ENCODE peak calls at places on chromosomes 16 and 17, in eight cellular contexts. U is activated CD8-positive, alpha-beta T cell treated with anti-CD3 and anti-CD28 coated beads for 36 hours; P is HCT116; X is esophagus squamous epithelium; C is uterus; M is nephron progenitor cell; I is left lung; G is AG09309. L is an unnamed sample.
A peak's percentile ranks its signal among the peaks of the same experiment; 100 is the strongest.

GRCh38 chr16:28162326-28162877 is 49.4 kb downstream of the XPO6 start:
- DNase-seq in G (no peak), M (no peak), C (no peak), P (no peak), I (no peak), U (no peak), X (no peak), L (no peak)

GRCh38 chr17:76670020-76670707 is 26.6 kb upstream of the ST6GALNAC1 start:
- DNase-seq in C (no peak), G (no peak), M (no peak), I (no peak), X (no peak), P (no peak), U (no peak), L (no peak)

GRCh38 chr17:46818319-46818928 is at the start of gene WNT3:
- DNase-seq in C (no peak), U (peak; percentile 81), P (no peak), I (peak; percentile 83), X (no peak), G (no peak), M (peak; percentile 63), L (no peak)

GRCh38 chr16:72291531-72291981 is 119.6 kb upstream of the PMFBP1 start:
- DNase-seq in I (no peak), C (no peak), G (peak; percentile 93), X (no peak), U (no peak), P (peak; percentile 76), M (no peak), L (no peak)

GRCh38 chr17:2710804-2711607 is 558 bp downstream of the CLUH start:
- DNase-seq in U (peak; percentile 38), X (no peak), I (peak; percentile 87), C (no peak), M (peak; percentile 54), G (no peak), P (no peak), L (no peak)

GRCh38 chr16:674214-674881 is 1.1 kb upstream of the RHBDL1 start:
- DNase-seq in X (no peak), G (no peak), I (no peak), U (no peak), C (no peak), M (no peak), P (no peak), L (no peak)

GRCh38 chr16:64061621-64062020 is 1060.2 kb downstream of the CDH11 start:
- DNase-seq in M (no peak), G (no peak), U (no peak), P (no peak), C (no peak), X (no peak), I (no peak), L (no peak)

GRCh38 chr17:10838682-10839081 is 795 bp upstream of the PIRT start:
- DNase-seq in P (no peak), X (no peak), M (no peak), I (no peak), C (no peak), G (no peak), U (no peak), L (no peak)

GRCh38 chr17:2899911-2900310 is 103.7 kb downstream of the RAP1GAP2 start:
- DNase-seq in I (no peak), M (no peak), U (no peak), C (no peak), G (no peak), P (no peak), X (no peak), L (peak; percentile 23)

GRCh38 chr16:78443300-78443604 is 343.8 kb downstream of the WWOX start:
- DNase-seq in M (no peak), X (no peak), P (no peak), G (no peak), U (no peak), C (no peak), I (no peak), L (no peak)

GRCh38 chr17:77840156-77840555 is 118.3 kb upstream of the TNRC6C start:
- DNase-seq in P (no peak), I (peak; percentile 37), C (no peak), G (no peak), X (no peak), M (no peak), U (no peak), L (no peak)

GRCh38 chr17:59373879-59374495 is 42.5 kb downstream of the YPEL2 start:
- DNase-seq in U (no peak), I (no peak), M (no peak), P (no peak), C (peak; percentile 60), X (no peak), G (peak; percentile 87), L (no peak)

GRCh38 chr17:77735341-77736206 is 222.9 kb upstream of the TNRC6C start:
- DNase-seq in I (no peak), U (no peak), P (no peak), X (no peak), C (peak; percentile 70), G (no peak), M (no peak), L (peak; percentile 5)

GRCh38 chr17:38702900-38703741 is 2.0 kb upstream of the MLLT6 start:
- DNase-seq in U (peak; percentile 50), I (peak; percentile 88), G (no peak), P (no peak), C (no peak), M (peak; percentile 28), X (no peak), L (no peak)

GRCh38 chr17:81207610-81208581 is 14.9 kb downstream of the CEP131 start:
- DNase-seq in X (no peak), C (no peak), U (peak; percentile 14), G (no peak), M (no peak), I (no peak), P (no peak), L (no peak)

GRCh38 chr16:84774810-84775209 is 45.0 kb upstream of the CRISPLD2 start:
- DNase-seq in M (no peak), P (no peak), C (peak; percentile 63), X (no peak), G (peak; percentile 68), U (no peak), I (no peak), L (no peak)

GRCh38 chr17:2894782-2895181 is 98.5 kb downstream of the RAP1GAP2 start:
- DNase-seq in U (no peak), P (no peak), I (no peak), M (no peak), X (no peak), G (no peak), C (no peak), L (no peak)

GRCh38 chr17:4555863-4556646 is 871 bp upstream of the MYBBP1A start:
- DNase-seq in G (no peak), P (no peak), X (no peak), I (no peak), C (no peak), M (no peak), U (no peak), L (no peak)

GRCh38 chr17:4556996-4557395 is 1.8 kb upstream of the MYBBP1A start:
- DNase-seq in G (no peak), U (no peak), P (no peak), M (no peak), C (no peak), X (no peak), I (no peak), L (no peak)

GRCh38 chr17:4554441-4554996 is 665 bp downstream of the MYBBP1A start:
- DNase-seq in G (no peak), I (no peak), M (no peak), C (peak; percentile 30), X (no peak), P (no peak), U (peak; percentile 24), L (no peak)

GRCh38 chr17:4553669-4554068 is 1.5 kb downstream of the MYBBP1A start:
- DNase-seq in G (no peak), C (peak; percentile 17), I (peak; percentile 58), X (no peak), U (no peak), M (no peak), P (no peak), L (no peak)

GRCh38 chr17:4554997-4555799 is at the start of gene MYBBP1A:
- DNase-seq in I (peak; percentile 100), P (peak; percentile 86), X (peak; percentile 73), M (peak; percentile 98), U (peak; percentile 98), G (peak; percentile 60), C (peak; percentile 96), L (peak; percentile 93)
- TF ChIP-seq CTCF in I (no peak), P (no peak), X (no peak), M (no peak), U (no peak), G (peak; percentile 42), C (peak; percentile 55), L (peak; percentile 44)

DNA sequence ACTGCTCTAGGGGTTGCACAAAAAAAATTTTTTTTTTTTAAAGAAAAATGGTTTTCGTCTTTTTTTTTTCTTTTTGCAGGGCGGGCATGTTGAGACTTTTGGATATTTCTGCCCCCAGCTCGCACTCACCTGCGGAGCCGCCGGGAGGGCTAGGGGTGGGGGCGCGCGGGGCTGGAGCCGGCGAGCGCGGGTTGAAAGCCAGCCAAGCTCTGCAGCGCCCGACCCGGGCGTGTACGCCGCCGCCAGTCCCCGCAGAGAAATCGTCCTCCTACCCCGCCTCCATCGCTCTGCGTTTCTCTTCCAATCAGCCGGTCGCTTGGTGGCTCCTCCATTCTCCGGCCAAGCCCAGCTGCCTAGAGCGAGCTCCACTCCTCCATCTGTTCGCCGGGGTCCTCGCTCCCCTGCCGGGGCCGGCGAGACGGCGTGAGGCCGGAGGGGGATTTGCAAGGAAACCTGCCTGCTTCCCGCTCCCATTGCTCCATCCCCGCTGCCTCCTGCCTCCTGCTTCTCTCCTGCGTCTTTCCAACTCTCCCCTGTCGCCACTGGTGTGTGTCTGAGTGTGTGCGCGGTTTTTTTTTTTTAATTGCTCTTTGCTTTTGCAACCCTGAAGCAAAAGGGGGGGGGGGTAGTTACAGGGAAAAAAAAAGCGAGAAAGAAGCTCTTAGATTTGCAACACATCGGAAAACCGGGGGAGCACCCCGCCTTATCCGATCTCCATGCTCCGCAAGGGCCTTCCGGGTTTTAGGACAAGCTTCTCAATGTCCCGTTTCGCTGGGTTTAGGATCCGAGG is 1.8 kb upstream of the UBTF start:
- DNase-seq in U (peak; percentile 76), P (no peak), G (no peak), I (peak; percentile 91), X (no peak), C (peak; percentile 72), M (peak; percentile 76), L (peak; percentile 62)
- TF ChIP-seq CTCF in U (no peak), P (no peak), G (no peak), I (no peak), X (no peak), C (no peak), M (no peak), L (no peak)

GRCh38 chr17:82230627-82231311 is 1.9 kb downstream of the SLC16A3 start:
- DNase-seq in I (peak; percentile 97), U (peak; percentile 83), C (peak; percentile 82), G (peak; percentile 56), M (peak; percentile 78), P (no peak), X (no peak), L (peak; percentile 53)
- TF ChIP-seq CTCF in I (peak; percentile 56), U (peak; percentile 71), C (peak; percentile 74), G (peak; percentile 36), M (peak; percentile 28), P (no peak), X (peak; percentile 61), L (peak; percentile 51)

DNA sequence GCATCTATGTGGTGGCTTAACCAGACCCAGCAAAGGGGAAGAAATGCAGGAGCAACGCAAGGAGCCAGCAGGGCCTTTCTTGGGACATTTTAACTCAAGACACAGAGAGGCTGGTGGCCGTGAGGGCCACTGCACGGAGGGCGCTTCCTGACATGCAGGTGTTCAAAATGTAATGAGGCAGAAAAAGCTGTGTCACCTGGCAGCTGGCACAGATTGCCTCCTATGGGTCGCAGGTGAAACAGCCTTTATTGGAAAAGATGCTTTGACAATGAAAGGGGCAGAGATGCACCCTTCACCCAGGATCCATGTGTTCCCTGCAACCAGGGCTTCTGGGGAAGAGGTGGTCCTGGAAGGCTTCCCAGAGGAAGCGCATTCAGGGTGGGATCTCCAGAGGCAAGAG is 219.3 kb downstream of the XYLT1 start:
- DNase-seq in I (no peak), M (no peak), X (no peak), G (no peak), C (no peak), U (no peak), P (no peak), L (no peak)
- TF ChIP-seq CTCF in I (no peak), M (no peak), X (no peak), G (no peak), C (no peak), U (no peak), P (no peak), L (no peak)